ENCODE peak calls at places on chromosomes 6 and 20, in four cellular contexts. One of them, this sample, is unnamed.

GRCh38 chr6:32664827-32665362 is 1.6 kb downstream of the HLA-DQB1 start:
- DNase-seq in esophagus squamous epithelium: no peak
- DNase-seq in HCT116: no peak
- DNase-seq in heart left ventricle: peak
- DNase-seq in this sample: no peak

GRCh38 chr20:6783752-6784725 is 16.6 kb downstream of the BMP2 start:
- DNase-seq in esophagus squamous epithelium: no peak
- DNase-seq in HCT116: no peak
- DNase-seq in heart left ventricle: no peak
- DNase-seq in this sample: no peak

GRCh38 chr20:59962155-59962554 is 3.9 kb downstream of the CDH26 start:
- DNase-seq in esophagus squamous epithelium: no peak
- DNase-seq in HCT116: no peak
- DNase-seq in heart left ventricle: no peak
- DNase-seq in this sample: no peak

GRCh38 chr6:39899540-39900295 is 34.5 kb downstream of the MOCS1 start:
- DNase-seq in esophagus squamous epithelium: no peak
- DNase-seq in HCT116: no peak
- DNase-seq in heart left ventricle: no peak
- DNase-seq in this sample: no peak

GRCh38 chr20:57470666-57471495 is 54.1 kb downstream of the CTCFL start:
- DNase-seq in esophagus squamous epithelium: no peak
- DNase-seq in HCT116: no peak
- DNase-seq in heart left ventricle: no peak
- DNase-seq in this sample: no peak

GRCh38 chr6:111113731-111114438 is 26.6 kb downstream of the SLC16A10 start:
- DNase-seq in esophagus squamous epithelium: no peak
- DNase-seq in HCT116: no peak
- DNase-seq in heart left ventricle: peak
- DNase-seq in this sample: peak

GRCh38 chr20:32639284-32639683 is 34.5 kb downstream of the C20orf203 start:
- DNase-seq in esophagus squamous epithelium: no peak
- DNase-seq in HCT116: no peak
- DNase-seq in heart left ventricle: no peak
- DNase-seq in this sample: no peak

GRCh38 chr6:70849348-70850069 is 107.4 kb downstream of the B3GAT2 start:
- DNase-seq in esophagus squamous epithelium: no peak
- DNase-seq in HCT116: no peak
- DNase-seq in heart left ventricle: no peak
- DNase-seq in this sample: no peak

GRCh38 chr20:37395921-37396519 is 50.1 kb downstream of the SRC start:
- DNase-seq in esophagus squamous epithelium: no peak
- DNase-seq in HCT116: no peak
- DNase-seq in heart left ventricle: peak
- DNase-seq in this sample: no peak

GRCh38 chr6:105550961-105551625 is 148.2 kb upstream of the PREP start:
- DNase-seq in esophagus squamous epithelium: no peak
- DNase-seq in HCT116: no peak
- DNase-seq in heart left ventricle: no peak
- DNase-seq in this sample: no peak

GRCh38 chr6:129014302-129014701 is 131.4 kb downstream of the LAMA2 start:
- DNase-seq in esophagus squamous epithelium: no peak
- DNase-seq in HCT116: no peak
- DNase-seq in heart left ventricle: no peak
- DNase-seq in this sample: no peak

GRCh38 chr6:49082611-49083010 is 380.4 kb downstream of the MMUT start:
- DNase-seq in esophagus squamous epithelium: no peak
- DNase-seq in HCT116: no peak
- DNase-seq in heart left ventricle: no peak
- DNase-seq in this sample: no peak

GRCh38 chr20:24470031-24470781 is 777 bp downstream of the SYNDIG1 start:
- DNase-seq in esophagus squamous epithelium: no peak
- DNase-seq in HCT116: no peak
- DNase-seq in heart left ventricle: peak
- DNase-seq in this sample: no peak

GRCh38 chr6:155188707-155189496 is 74.9 kb upstream of the CLDN20 start:
- DNase-seq in esophagus squamous epithelium: no peak
- DNase-seq in HCT116: no peak
- DNase-seq in heart left ventricle: no peak
- DNase-seq in this sample: no peak

GRCh38 chr6:2807342-2808090 is 34.1 kb downstream of the SERPINB1 start:
- DNase-seq in esophagus squamous epithelium: no peak
- DNase-seq in HCT116: no peak
- DNase-seq in heart left ventricle: no peak
- DNase-seq in this sample: no peak

GRCh38 chr6:44111434-44112417 is 15.5 kb downstream of the MRPL14 start:
- DNase-seq in esophagus squamous epithelium: no peak
- DNase-seq in HCT116: no peak
- DNase-seq in heart left ventricle: no peak
- DNase-seq in this sample: no peak

GRCh38 chr20:14406495-14406894 is 69.1 kb upstream of the FLRT3 start:
- DNase-seq in esophagus squamous epithelium: no peak
- DNase-seq in HCT116: no peak
- DNase-seq in heart left ventricle: no peak
- DNase-seq in this sample: no peak

GRCh38 chr20:7094438-7094997 is 327.0 kb downstream of the BMP2 start:
- DNase-seq in esophagus squamous epithelium: no peak
- DNase-seq in HCT116: peak
- DNase-seq in heart left ventricle: no peak
- DNase-seq in this sample: no peak

GRCh38 chr6:13445005-13445743 is 42.2 kb downstream of the GFOD1 start:
- DNase-seq in esophagus squamous epithelium: no peak
- DNase-seq in HCT116: no peak
- DNase-seq in heart left ventricle: peak
- DNase-seq in this sample: peak

GRCh38 chr20:36888880-36889516 is 13.1 kb downstream of the TLDC2 start:
- DNase-seq in esophagus squamous epithelium: no peak
- DNase-seq in HCT116: no peak
- DNase-seq in heart left ventricle: no peak
- DNase-seq in this sample: no peak

GRCh38 chr6:116136933-116137340 is 11.0 kb upstream of the COL10A1 start:
- DNase-seq in esophagus squamous epithelium: no peak
- DNase-seq in HCT116: no peak
- DNase-seq in heart left ventricle: no peak
- DNase-seq in this sample: no peak

GRCh38 chr6:3382399-3383279 is 74.2 kb downstream of the SLC22A23 start:
- DNase-seq in esophagus squamous epithelium: no peak
- DNase-seq in HCT116: peak
- DNase-seq in heart left ventricle: no peak
- DNase-seq in this sample: no peak

GRCh38 chr20:6566821-6567220 is 200.7 kb upstream of the BMP2 start:
- DNase-seq in esophagus squamous epithelium: no peak
- DNase-seq in HCT116: no peak
- DNase-seq in heart left ventricle: no peak
- DNase-seq in this sample: no peak

GRCh38 chr6:80348263-80348662 is 241.8 kb downstream of the BCKDHB start:
- DNase-seq in esophagus squamous epithelium: no peak
- DNase-seq in HCT116: no peak
- DNase-seq in heart left ventricle: peak
- DNase-seq in this sample: no peak

GRCh38 chr6:169907419-169908115 is 156.1 kb downstream of the ERMARD start:
- DNase-seq in esophagus squamous epithelium: no peak
- DNase-seq in HCT116: no peak
- DNase-seq in heart left ventricle: no peak
- DNase-seq in this sample: no peak

GRCh38 chr6:53373638-53374037 is 24.9 kb upstream of the ELOVL5 start:
- DNase-seq in esophagus squamous epithelium: no peak
- DNase-seq in HCT116: no peak
- DNase-seq in heart left ventricle: no peak
- DNase-seq in this sample: no peak
- TF ChIP-seq POLR2A in esophagus squamous epithelium: no peak
- TF ChIP-seq POLR2A in HCT116: no peak
- TF ChIP-seq POLR2A in heart left ventricle: no peak
- TF ChIP-seq POLR2A in this sample: no peak

DNA sequence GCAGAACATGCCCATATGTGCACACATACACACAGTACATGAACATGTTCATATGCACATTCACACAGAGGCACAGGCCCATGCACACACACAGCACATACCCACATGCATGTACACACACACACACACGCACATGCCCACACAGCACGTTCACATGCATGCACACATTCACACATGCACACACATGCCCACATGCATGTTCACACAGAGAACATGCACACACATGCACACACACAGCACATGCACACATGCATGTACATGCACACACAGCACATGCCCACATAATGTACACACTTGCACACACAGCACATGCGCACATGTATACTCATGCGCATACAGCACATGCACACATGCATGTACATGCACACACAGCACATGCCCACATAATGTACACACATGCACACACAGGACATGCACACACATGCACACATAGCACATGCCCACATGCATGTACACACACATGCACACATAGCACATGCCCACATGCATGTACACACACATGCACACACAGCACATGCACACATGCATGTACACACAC is 25.9 kb downstream of the RNASET2 start:
- DNase-seq in esophagus squamous epithelium: no peak
- DNase-seq in HCT116: no peak
- DNase-seq in heart left ventricle: no peak
- DNase-seq in this sample: no peak
- TF ChIP-seq POLR2A in esophagus squamous epithelium: no peak
- TF ChIP-seq POLR2A in HCT116: no peak
- TF ChIP-seq POLR2A in heart left ventricle: no peak
- TF ChIP-seq POLR2A in this sample: no peak

GRCh38 chr6:82268301-82268846 is 20.8 kb upstream of the IBTK start:
- DNase-seq in esophagus squamous epithelium: no peak
- DNase-seq in HCT116: no peak
- DNase-seq in heart left ventricle: no peak
- DNase-seq in this sample: no peak
- TF ChIP-seq POLR2A in esophagus squamous epithelium: no peak
- TF ChIP-seq POLR2A in HCT116: no peak
- TF ChIP-seq POLR2A in heart left ventricle: no peak
- TF ChIP-seq POLR2A in this sample: no peak

DNA sequence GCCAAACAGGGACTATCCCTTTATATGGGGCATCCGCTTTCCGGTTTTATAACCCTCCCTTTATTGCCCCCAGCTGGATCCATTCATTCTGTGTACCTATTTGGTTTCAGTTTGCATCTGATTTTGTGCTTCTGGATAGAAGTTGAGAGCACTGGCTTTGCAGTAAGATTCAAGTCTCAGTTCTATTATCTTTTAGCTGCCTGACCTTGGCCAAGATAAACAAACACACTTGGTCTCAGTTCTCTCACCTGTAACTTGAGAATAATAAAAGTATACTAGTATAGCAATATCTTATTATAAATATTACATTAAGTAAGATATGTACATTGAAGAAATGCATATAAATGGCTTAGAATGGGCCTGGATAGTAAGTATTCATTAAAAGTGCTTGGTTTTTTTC is 182.4 kb upstream of the TSHZ2 start:
- DNase-seq in esophagus squamous epithelium: no peak
- DNase-seq in HCT116: no peak
- DNase-seq in heart left ventricle: no peak
- DNase-seq in this sample: no peak
- TF ChIP-seq POLR2A in esophagus squamous epithelium: no peak
- TF ChIP-seq POLR2A in HCT116: no peak
- TF ChIP-seq POLR2A in heart left ventricle: no peak
- TF ChIP-seq POLR2A in this sample: no peak

GRCh38 chr20:50921055-50921454 is 10.2 kb downstream of the ADNP start:
- DNase-seq in esophagus squamous epithelium: no peak
- DNase-seq in HCT116: no peak
- DNase-seq in heart left ventricle: no peak
- DNase-seq in this sample: no peak
- TF ChIP-seq POLR2A in esophagus squamous epithelium: no peak
- TF ChIP-seq POLR2A in HCT116: no peak
- TF ChIP-seq POLR2A in heart left ventricle: no peak
- TF ChIP-seq POLR2A in this sample: no peak

GRCh38 chr6:16760536-16761468 is at the start of gene ATXN1:
- DNase-seq in esophagus squamous epithelium: no peak
- DNase-seq in HCT116: no peak
- DNase-seq in heart left ventricle: peak
- DNase-seq in this sample: peak
- TF ChIP-seq POLR2A in esophagus squamous epithelium: peak
- TF ChIP-seq POLR2A in HCT116: no peak
- TF ChIP-seq POLR2A in heart left ventricle: no peak
- TF ChIP-seq POLR2A in this sample: peak

GRCh38 chr6:35665573-35665972 is 23.1 kb downstream of the FKBP5 start:
- DNase-seq in esophagus squamous epithelium: no peak
- DNase-seq in HCT116: no peak
- DNase-seq in heart left ventricle: no peak
- DNase-seq in this sample: no peak
- TF ChIP-seq POLR2A in esophagus squamous epithelium: no peak
- TF ChIP-seq POLR2A in HCT116: no peak
- TF ChIP-seq POLR2A in heart left ventricle: no peak
- TF ChIP-seq POLR2A in this sample: no peak

GRCh38 chr6:87757792-87758191 is 55.8 kb upstream of the AKIRIN2 start:
- DNase-seq in esophagus squamous epithelium: no peak
- DNase-seq in HCT116: no peak
- DNase-seq in heart left ventricle: no peak
- DNase-seq in this sample: no peak

GRCh38 chr6:87755697-87756671 is 54.0 kb upstream of the AKIRIN2 start:
- DNase-seq in esophagus squamous epithelium: no peak
- DNase-seq in HCT116: no peak
- DNase-seq in heart left ventricle: no peak
- DNase-seq in this sample: no peak

GRCh38 chr6:87762116-87762515 is 60.1 kb upstream of the AKIRIN2 start:
- DNase-seq in esophagus squamous epithelium: no peak
- DNase-seq in HCT116: no peak
- DNase-seq in heart left ventricle: no peak
- DNase-seq in this sample: no peak

GRCh38 chr6:87756858-87757257 is 54.8 kb upstream of the AKIRIN2 start:
- DNase-seq in esophagus squamous epithelium: no peak
- DNase-seq in HCT116: no peak
- DNase-seq in heart left ventricle: peak
- DNase-seq in this sample: no peak

GRCh38 chr6:87759491-87760010 is 57.5 kb upstream of the AKIRIN2 start:
- DNase-seq in esophagus squamous epithelium: no peak
- DNase-seq in HCT116: no peak
- DNase-seq in heart left ventricle: no peak
- DNase-seq in this sample: no peak
- TF ChIP-seq POLR2A in esophagus squamous epithelium: no peak
- TF ChIP-seq POLR2A in HCT116: no peak
- TF ChIP-seq POLR2A in heart left ventricle: no peak
- TF ChIP-seq POLR2A in this sample: no peak

DNA sequence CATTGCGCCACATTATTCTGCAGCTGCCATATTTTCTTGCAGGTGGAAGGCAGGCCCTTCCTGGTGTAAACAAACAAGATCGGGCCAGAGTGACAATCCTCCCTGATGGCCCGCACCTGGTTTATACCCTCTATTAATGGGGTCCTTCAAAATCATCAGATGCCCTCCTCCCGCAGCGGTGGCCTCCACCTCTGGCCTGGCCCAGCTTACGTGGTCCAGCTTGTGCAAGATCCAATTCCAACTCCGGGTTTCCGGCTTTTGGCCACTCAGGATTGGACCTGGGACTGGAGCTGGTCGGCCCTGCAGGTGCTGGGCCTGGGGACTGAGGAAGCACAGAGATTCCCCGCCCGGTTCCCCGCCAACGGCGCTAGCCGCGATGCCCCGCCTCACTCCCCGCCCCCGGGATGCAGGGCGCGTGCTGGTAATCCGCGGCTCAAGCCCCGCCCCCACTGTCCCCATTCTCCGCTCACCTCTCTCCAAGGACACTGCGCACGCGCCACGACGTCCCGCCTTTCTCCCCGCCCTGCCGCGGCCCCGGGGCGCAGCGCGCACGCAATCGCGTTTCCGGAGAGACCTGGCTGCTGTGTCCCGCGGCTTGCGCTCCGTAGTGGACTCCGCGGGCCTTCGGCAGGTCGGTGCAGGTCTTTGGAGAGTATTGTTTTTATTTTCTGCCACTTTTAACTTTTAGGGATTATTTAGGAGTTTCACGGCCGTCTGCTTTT is at the start of gene TMEM14B:
- DNase-seq in esophagus squamous epithelium: peak
- DNase-seq in HCT116: peak
- DNase-seq in heart left ventricle: peak
- DNase-seq in this sample: peak
- TF ChIP-seq POLR2A in esophagus squamous epithelium: peak
- TF ChIP-seq POLR2A in HCT116: peak
- TF ChIP-seq POLR2A in heart left ventricle: no peak
- TF ChIP-seq POLR2A in this sample: peak